ENCODE peak calls at places on chromosomes 5 and 9, in eight cellular contexts. E is CD8-positive, alpha-beta memory T cell; A is mammary epithelial cell; F is pancreas; D is cardiac muscle cell; M is CD8-positive, alpha-beta T cell; I is psoas muscle; S is H1. W is an unnamed sample.
A peak's percentile ranks its signal among the peaks of the same experiment; 100 is the strongest.

GRCh38 chr5:136210259-136210658 is 17.3 kb upstream of the SMIM32 start:
- DNase-seq in I (no peak), F (no peak), S (no peak), A (no peak), M (no peak), D (no peak), E (no peak), W (no peak)

GRCh38 chr9:136994885-136995224 is 1.5 kb downstream of the CLIC3 start:
- DNase-seq in D (peak; percentile 34), A (no peak), S (no peak), M (no peak), E (no peak), F (no peak), I (no peak), W (no peak)

GRCh38 chr9:13942695-13943094 is 371.2 kb downstream of the NFIB start:
- DNase-seq in F (no peak), S (no peak), A (peak; percentile 99), E (no peak), M (no peak), D (no peak), I (peak; percentile 15), W (no peak)

GRCh38 chr9:36874921-36875320 is 159.1 kb downstream of the PAX5 start:
- DNase-seq in A (peak; percentile 20), E (no peak), I (no peak), D (no peak), F (no peak), S (no peak), M (no peak), W (no peak)

GRCh38 chr5:102536323-102536928 is 37.6 kb upstream of the SLCO6A1 start:
- DNase-seq in D (no peak), S (no peak), M (no peak), E (no peak), A (no peak), I (no peak), F (no peak), W (no peak)

GRCh38 chr9:112378441-112379176 is 1.3 kb upstream of the HSDL2 start:
- DNase-seq in E (no peak), D (peak; percentile 8), I (no peak), S (no peak), F (peak; percentile 57), M (no peak), A (peak; percentile 58), W (no peak)

GRCh38 chr5:80963966-80964481 is 3.9 kb downstream of the RASGRF2 start:
- DNase-seq in I (no peak), S (no peak), D (no peak), E (no peak), F (no peak), A (no peak), M (no peak), W (no peak)

GRCh38 chr5:178286226-178287090 is 53.9 kb upstream of the PHYKPL start:
- DNase-seq in I (peak; percentile 5), A (no peak), S (no peak), D (no peak), M (no peak), E (no peak), F (no peak), W (no peak)

GRCh38 chr9:12775373-12775962 is 648 bp downstream of the LURAP1L start:
- DNase-seq in S (peak; percentile 64), D (peak; percentile 46), A (no peak), E (no peak), F (peak; percentile 67), M (no peak), I (peak; percentile 13), W (peak; percentile 28)

GRCh38 chr9:77752566-77752965 is 104.4 kb upstream of the GNA14 start:
- DNase-seq in F (no peak), I (no peak), E (no peak), A (no peak), S (no peak), D (no peak), M (no peak), W (no peak)

GRCh38 chr9:111407813-111408212 is 76.4 kb downstream of the ECPAS start:
- DNase-seq in E (no peak), M (no peak), D (no peak), S (no peak), A (no peak), I (no peak), F (no peak), W (no peak)

GRCh38 chr5:113197456-113198200 is 221.0 kb downstream of the DCP2 start:
- DNase-seq in F (no peak), A (no peak), E (no peak), D (peak; percentile 32), M (no peak), I (no peak), S (no peak), W (no peak)
- H3K27me3 ChIP-seq in F (no peaks in the 10 kb centered on the region), A (no peaks in the 10 kb centered on the region), E (no peaks in the 10 kb centered on the region), D (no peaks in the 10 kb centered on the region), M (no peaks in the 10 kb centered on the region), I (no peaks in the 10 kb centered on the region), S (no peaks in the 10 kb centered on the region), W (no peaks in the 10 kb centered on the region)

GRCh38 chr9:120578614-120579013 is 1.4 kb downstream of the CDK5RAP2 start:
- DNase-seq in I (no peak), M (no peak), D (no peak), F (no peak), A (no peak), S (no peak), E (no peak), W (no peak)
- H3K4me3 ChIP-seq in I (peak overlapping the region; percentile 99), M (no peak overlapping the region), D (no peak overlapping the region), F (no peak overlapping the region), A (peak overlapping the region; percentile 6), S (peak overlapping the region; percentile 95), E (peak overlapping the region; percentile 98), W (no peak overlapping the region)

GRCh38 chr5:179867476-179867875 is 8.9 kb upstream of the MRNIP start:
- DNase-seq in A (no peak), I (no peak), E (no peak), M (no peak), F (peak; percentile 56), S (no peak), D (no peak), W (peak; percentile 67)
- H3K36me3 ChIP-seq in A (peaks cover 13% of the 10 kb centered on the region), I (peaks cover 11% of the 10 kb centered on the region), E (peaks cover 3% of the 10 kb centered on the region), M (peaks cover 8% of the 10 kb centered on the region), F (no peaks in the 10 kb centered on the region), S (peaks cover 3% of the 10 kb centered on the region), D (peaks cover 14% of the 10 kb centered on the region), W (peaks cover 24% of the 10 kb centered on the region)

GRCh38 chr9:21974230-21974541 is 20.0 kb downstream of the CDKN2A start:
- DNase-seq in D (no peak), A (no peak), M (no peak), I (no peak), S (no peak), F (no peak), E (no peak), W (no peak)
- H3K27me3 ChIP-seq in D (peaks cover 100% of the 10 kb centered on the region), A (no peaks in the 10 kb centered on the region), M (peaks cover 87% of the 10 kb centered on the region), I (peaks cover 9% of the 10 kb centered on the region), S (peaks cover 77% of the 10 kb centered on the region), F (no peaks in the 10 kb centered on the region), E (peaks cover 83% of the 10 kb centered on the region), W (peaks cover 98% of the 10 kb centered on the region)

W was measured in H7.